ENCODE peak calls at places on chromosomes 11 and 22, in seven cellular contexts. One of them, this sample, is unnamed. For H4K20me1 and H3K27me3, the result is how much of the 10 kb centered on the place peaks cover.

GRCh38 chr11:102416974-102417373 is 35.6 kb downstream of the TMEM123 start:
- DNase-seq in SK-N-SH: no peak
- DNase-seq in GM23248: no peak
- DNase-seq in IMR-90: no peak
- DNase-seq in MM.1S: no peak
- DNase-seq in HCT116: no peak
- DNase-seq in HepG2: no peak
- DNase-seq in this sample: no peak

GRCh38 chr11:13224324-13224723 is 53.3 kb upstream of the BMAL1 start:
- DNase-seq in SK-N-SH: no peak
- DNase-seq in GM23248: no peak
- DNase-seq in IMR-90: no peak
- DNase-seq in MM.1S: no peak
- DNase-seq in HCT116: no peak
- DNase-seq in HepG2: no peak
- DNase-seq in this sample: peak

GRCh38 chr11:95711162-95711944 is 78.2 kb downstream of the FAM76B start:
- DNase-seq in SK-N-SH: no peak
- DNase-seq in GM23248: peak
- DNase-seq in IMR-90: peak
- DNase-seq in MM.1S: no peak
- DNase-seq in HCT116: no peak
- DNase-seq in HepG2: no peak
- DNase-seq in this sample: peak

GRCh38 chr11:47244664-47245350 is 3.8 kb downstream of the ACP2 start:
- DNase-seq in SK-N-SH: peak
- DNase-seq in GM23248: no peak
- DNase-seq in IMR-90: no peak
- DNase-seq in MM.1S: no peak
- DNase-seq in HCT116: no peak
- DNase-seq in HepG2: no peak
- DNase-seq in this sample: no peak

GRCh38 chr11:69660001-69660500 is 15.1 kb downstream of the LTO1 start:
- DNase-seq in SK-N-SH: peak
- DNase-seq in GM23248: no peak
- DNase-seq in IMR-90: no peak
- DNase-seq in MM.1S: no peak
- DNase-seq in HCT116: no peak
- DNase-seq in HepG2: no peak
- DNase-seq in this sample: no peak

GRCh38 chr22:18997925-18998315 is 61.8 kb upstream of the PRODH start:
- DNase-seq in SK-N-SH: no peak
- DNase-seq in GM23248: no peak
- DNase-seq in IMR-90: no peak
- DNase-seq in MM.1S: no peak
- DNase-seq in HCT116: no peak
- DNase-seq in HepG2: no peak
- DNase-seq in this sample: no peak

GRCh38 chr11:70788247-70789022 is 390.1 kb downstream of the CTTN start:
- DNase-seq in SK-N-SH: no peak
- DNase-seq in GM23248: peak
- DNase-seq in IMR-90: peak
- DNase-seq in MM.1S: no peak
- DNase-seq in HCT116: peak
- DNase-seq in HepG2: no peak
- DNase-seq in this sample: peak

GRCh38 chr11:1237128-1237580 is 14.3 kb downstream of the MUC5B start:
- DNase-seq in SK-N-SH: no peak
- DNase-seq in GM23248: no peak
- DNase-seq in IMR-90: no peak
- DNase-seq in MM.1S: no peak
- DNase-seq in HCT116: no peak
- DNase-seq in HepG2: no peak
- DNase-seq in this sample: no peak

GRCh38 chr22:19848298-19849224 is 6.1 kb downstream of the GNB1L start:
- DNase-seq in SK-N-SH: no peak
- DNase-seq in GM23248: peak
- DNase-seq in IMR-90: no peak
- DNase-seq in MM.1S: peak
- DNase-seq in HCT116: peak
- DNase-seq in HepG2: no peak
- DNase-seq in this sample: peak

GRCh38 chr11:112999518-112999917 is 38.3 kb downstream of the NCAM1 start:
- DNase-seq in SK-N-SH: peak
- DNase-seq in GM23248: no peak
- DNase-seq in IMR-90: no peak
- DNase-seq in MM.1S: no peak
- DNase-seq in HCT116: no peak
- DNase-seq in HepG2: no peak
- DNase-seq in this sample: peak

GRCh38 chr11:30422828-30423648 is 100.1 kb downstream of the ARL14EP start:
- DNase-seq in SK-N-SH: no peak
- DNase-seq in GM23248: no peak
- DNase-seq in IMR-90: no peak
- DNase-seq in MM.1S: no peak
- DNase-seq in HCT116: no peak
- DNase-seq in HepG2: no peak
- DNase-seq in this sample: no peak

GRCh38 chr11:105968021-105968697 is 53.9 kb downstream of the MSANTD4 start:
- DNase-seq in SK-N-SH: no peak
- DNase-seq in GM23248: peak
- DNase-seq in IMR-90: peak
- DNase-seq in MM.1S: no peak
- DNase-seq in HCT116: no peak
- DNase-seq in HepG2: no peak
- DNase-seq in this sample: peak

GRCh38 chr22:27113211-27114030 is 456.0 kb downstream of the MIAT start:
- DNase-seq in SK-N-SH: no peak
- DNase-seq in GM23248: peak
- DNase-seq in IMR-90: peak
- DNase-seq in MM.1S: no peak
- DNase-seq in HCT116: peak
- DNase-seq in HepG2: peak
- DNase-seq in this sample: peak

GRCh38 chr11:31160504-31161422 is 208.8 kb downstream of the DCDC1 start:
- DNase-seq in SK-N-SH: no peak
- DNase-seq in GM23248: peak
- DNase-seq in IMR-90: no peak
- DNase-seq in MM.1S: peak
- DNase-seq in HCT116: peak
- DNase-seq in HepG2: peak
- DNase-seq in this sample: no peak

GRCh38 chr22:36373258-36373579 is 14.5 kb downstream of the MYH9 start:
- DNase-seq in SK-N-SH: no peak
- DNase-seq in GM23248: no peak
- DNase-seq in IMR-90: peak
- DNase-seq in MM.1S: no peak
- DNase-seq in HCT116: no peak
- DNase-seq in HepG2: no peak
- DNase-seq in this sample: no peak

GRCh38 chr22:25623310-25623734 is 58.8 kb downstream of the GRK3 start:
- DNase-seq in SK-N-SH: no peak
- DNase-seq in GM23248: no peak
- DNase-seq in IMR-90: no peak
- DNase-seq in MM.1S: no peak
- DNase-seq in HCT116: no peak
- DNase-seq in HepG2: no peak
- DNase-seq in this sample: peak

GRCh38 chr11:57648791-57649735 is 649 bp downstream of the YPEL4 start:
- DNase-seq in SK-N-SH: peak
- DNase-seq in GM23248: peak
- DNase-seq in IMR-90: no peak
- DNase-seq in MM.1S: peak
- DNase-seq in HCT116: no peak
- DNase-seq in HepG2: no peak
- DNase-seq in this sample: no peak

GRCh38 chr11:71169328-71169727 is 83.0 kb downstream of the SHANK2 start:
- DNase-seq in SK-N-SH: no peak
- DNase-seq in GM23248: no peak
- DNase-seq in IMR-90: no peak
- DNase-seq in MM.1S: no peak
- DNase-seq in HCT116: no peak
- DNase-seq in HepG2: no peak
- DNase-seq in this sample: no peak

GRCh38 chr11:75593337-75593915 is 31.4 kb downstream of the SERPINH1 start:
- DNase-seq in SK-N-SH: no peak
- DNase-seq in GM23248: peak
- DNase-seq in IMR-90: no peak
- DNase-seq in MM.1S: no peak
- DNase-seq in HCT116: no peak
- DNase-seq in HepG2: peak
- DNase-seq in this sample: no peak

GRCh38 chr11:83278351-83278750 is 7.8 kb downstream of the CCDC90B start:
- DNase-seq in SK-N-SH: no peak
- DNase-seq in GM23248: peak
- DNase-seq in IMR-90: peak
- DNase-seq in MM.1S: no peak
- DNase-seq in HCT116: no peak
- DNase-seq in HepG2: no peak
- DNase-seq in this sample: no peak
- H3K9ac ChIP-seq in SK-N-SH: no peak
- H3K9ac ChIP-seq in GM23248: no peak
- H3K9ac ChIP-seq in IMR-90: no peak
- H3K9ac ChIP-seq in MM.1S: no peak
- H3K9ac ChIP-seq in HCT116: no peak
- H3K9ac ChIP-seq in HepG2: no peak
- H3K9ac ChIP-seq in this sample: no peak

DNA sequence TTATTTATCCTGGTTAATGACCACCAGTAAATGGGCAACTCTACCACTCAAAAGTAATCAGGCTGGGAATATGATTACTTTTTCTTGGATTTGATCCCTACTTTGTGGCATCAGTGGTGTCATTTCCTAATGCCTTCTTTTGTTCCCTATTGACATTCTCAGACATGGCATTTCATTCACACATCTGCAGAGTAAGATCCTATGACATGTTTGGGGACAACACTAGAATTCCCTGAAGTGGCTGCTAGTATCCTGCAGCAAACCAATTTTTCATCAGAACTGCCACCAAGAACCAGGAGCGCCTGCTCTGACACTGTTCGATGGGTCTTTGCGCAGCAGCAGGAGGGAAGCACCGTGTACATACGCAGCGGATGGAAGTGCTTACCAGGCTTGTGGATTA is 97.6 kb downstream of the LARGE2 start:
- DNase-seq in SK-N-SH: no peak
- DNase-seq in GM23248: no peak
- DNase-seq in IMR-90: no peak
- DNase-seq in MM.1S: no peak
- DNase-seq in HCT116: no peak
- DNase-seq in HepG2: no peak
- DNase-seq in this sample: no peak
- H4K20me1 ChIP-seq in SK-N-SH: under half
- H4K20me1 ChIP-seq in GM23248: under half
- H4K20me1 ChIP-seq in IMR-90: under half
- H4K20me1 ChIP-seq in MM.1S: under half
- H4K20me1 ChIP-seq in HCT116: under half
- H4K20me1 ChIP-seq in HepG2: under half
- H4K20me1 ChIP-seq in this sample: under half

GRCh38 chr22:37421468-37421877 is 5.8 kb downstream of the ELFN2 start:
- DNase-seq in SK-N-SH: no peak
- DNase-seq in GM23248: no peak
- DNase-seq in IMR-90: no peak
- DNase-seq in MM.1S: no peak
- DNase-seq in HCT116: no peak
- DNase-seq in HepG2: no peak
- DNase-seq in this sample: no peak

GRCh38 chr22:37420656-37421467 is 6.4 kb downstream of the ELFN2 start:
- DNase-seq in SK-N-SH: no peak
- DNase-seq in GM23248: peak
- DNase-seq in IMR-90: peak
- DNase-seq in MM.1S: no peak
- DNase-seq in HCT116: no peak
- DNase-seq in HepG2: no peak
- DNase-seq in this sample: peak

GRCh38 chr22:37425800-37426531 is 1.3 kb downstream of the ELFN2 start:
- DNase-seq in SK-N-SH: no peak
- DNase-seq in GM23248: no peak
- DNase-seq in IMR-90: peak
- DNase-seq in MM.1S: peak
- DNase-seq in HCT116: no peak
- DNase-seq in HepG2: no peak
- DNase-seq in this sample: peak

GRCh38 chr22:37425369-37425768 is 1.9 kb downstream of the ELFN2 start:
- DNase-seq in SK-N-SH: no peak
- DNase-seq in GM23248: no peak
- DNase-seq in IMR-90: no peak
- DNase-seq in MM.1S: no peak
- DNase-seq in HCT116: no peak
- DNase-seq in HepG2: no peak
- DNase-seq in this sample: no peak

DNA sequence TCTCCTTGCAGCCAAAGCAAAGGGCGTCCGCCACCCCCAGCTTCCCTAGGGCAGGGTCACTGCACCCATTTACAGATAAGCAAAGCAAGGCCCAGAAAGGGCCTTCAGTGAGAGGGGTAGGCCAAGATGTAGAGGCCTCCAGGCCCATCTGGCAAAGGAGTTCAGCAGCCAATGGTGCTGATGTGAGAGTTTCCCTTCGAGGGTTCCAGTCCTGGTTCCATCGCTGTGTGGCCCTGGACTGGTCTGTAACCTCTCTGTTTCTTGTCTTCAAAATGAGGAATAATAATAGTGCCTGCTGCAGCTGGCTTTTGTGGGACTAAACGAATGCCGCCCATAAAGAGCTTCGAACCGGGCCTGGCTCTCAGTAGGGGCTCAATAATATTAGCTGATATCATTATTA is 4.0 kb downstream of the ELFN2 start:
- DNase-seq in SK-N-SH: no peak
- DNase-seq in GM23248: no peak
- DNase-seq in IMR-90: no peak
- DNase-seq in MM.1S: no peak
- DNase-seq in HCT116: no peak
- DNase-seq in HepG2: no peak
- DNase-seq in this sample: no peak
- H3K27me3 ChIP-seq in SK-N-SH: under half
- H3K27me3 ChIP-seq in GM23248: under half
- H3K27me3 ChIP-seq in IMR-90: under half
- H3K27me3 ChIP-seq in MM.1S: half or more
- H3K27me3 ChIP-seq in HCT116: under half
- H3K27me3 ChIP-seq in HepG2: half or more
- H3K27me3 ChIP-seq in this sample: under half

DNA sequence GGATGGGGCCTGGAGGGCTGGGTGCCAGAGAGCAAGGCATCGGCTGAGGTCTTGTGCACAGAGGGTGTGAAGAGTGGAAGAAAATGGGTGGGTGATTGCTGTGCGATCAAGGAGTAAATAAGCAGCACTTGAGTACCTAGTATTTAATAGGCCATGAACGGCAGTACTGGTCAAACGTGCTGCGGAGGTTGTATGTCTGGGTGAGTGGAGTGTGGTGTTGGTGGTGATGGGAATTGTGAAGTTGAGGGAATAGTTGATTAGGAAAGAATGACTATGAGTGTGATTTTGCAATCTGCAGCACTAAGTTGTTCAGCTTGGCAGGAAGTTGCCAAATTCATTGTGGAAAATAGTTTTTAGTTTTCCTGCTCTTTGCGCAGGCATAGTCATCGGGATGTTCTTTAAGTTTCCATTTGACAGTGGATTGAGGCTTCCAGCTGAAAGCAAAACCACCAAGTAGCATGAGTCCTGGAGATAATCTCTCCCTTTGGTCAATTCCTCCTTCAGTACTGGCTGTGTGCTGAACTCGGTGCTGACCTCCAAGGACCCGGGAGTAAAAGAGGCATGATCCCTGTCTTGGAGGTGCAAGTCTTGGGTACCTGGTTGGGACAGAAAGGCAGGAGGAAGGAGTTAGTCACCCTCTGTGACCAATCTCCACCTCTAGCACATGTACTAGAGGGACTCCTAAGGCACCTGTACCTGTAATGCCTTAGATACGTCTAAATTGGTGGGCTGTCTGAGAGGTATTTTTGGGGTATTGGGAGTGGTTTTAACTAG is 2.1 kb downstream of the PANX1 start:
- DNase-seq in SK-N-SH: no peak
- DNase-seq in GM23248: peak
- DNase-seq in IMR-90: peak
- DNase-seq in MM.1S: no peak
- DNase-seq in HCT116: no peak
- DNase-seq in HepG2: no peak
- DNase-seq in this sample: peak
- H3K9ac ChIP-seq in SK-N-SH: peak
- H3K9ac ChIP-seq in GM23248: peak
- H3K9ac ChIP-seq in IMR-90: peak
- H3K9ac ChIP-seq in MM.1S: no peak
- H3K9ac ChIP-seq in HCT116: peak
- H3K9ac ChIP-seq in HepG2: peak
- H3K9ac ChIP-seq in this sample: peak

This sample was measured in mammary epithelial cell.